ENCODE peak calls at places on chromosomes 7 and 10, in six cellular contexts. J, M, G, H, N and D are unnamed samples. For H3K27me3, the result is how much of the 10 kb centered on the place peaks cover.

GRCh38 chr10:120460191-120460590 is 3.2 kb downstream of the PLPP4 start:
- DNase-seq in J (no peak), M (no peak), G (no peak), H (no peak), N (no peak), D (no peak)

GRCh38 chr7:36192050-36192824 is 39.2 kb downstream of the EEPD1 start:
- DNase-seq in J (no peak), M (no peak), G (peak), H (no peak), N (peak), D (no peak)

GRCh38 chr10:21517134-21517982 is 8.1 kb downstream of the SKIDA1 start:
- DNase-seq in J (no peak), M (no peak), G (no peak), H (no peak), N (peak), D (no peak)

GRCh38 chr10:59698326-59698725 is 11.3 kb downstream of the SLC16A9 start:
- DNase-seq in J (no peak), M (no peak), G (no peak), H (no peak), N (no peak), D (no peak)

GRCh38 chr10:122121059-122121458 is 132.1 kb downstream of the TACC2 start:
- DNase-seq in J (no peak), M (no peak), G (no peak), H (no peak), N (no peak), D (no peak)

GRCh38 chr10:74418285-74418872 is 267.4 kb downstream of the ADK start:
- DNase-seq in J (peak), M (no peak), G (no peak), H (no peak), N (no peak), D (no peak)

GRCh38 chr7:92517626-92518025 is 10.7 kb downstream of the PEX1 start:
- DNase-seq in J (no peak), M (no peak), G (no peak), H (no peak), N (no peak), D (no peak)

GRCh38 chr7:21844742-21845141 is 101.0 kb downstream of the CDCA7L start:
- DNase-seq in J (no peak), M (no peak), G (no peak), H (no peak), N (no peak), D (no peak)

GRCh38 chr7:154255324-154255723 is 203.1 kb downstream of the DPP6 start:
- DNase-seq in J (no peak), M (no peak), G (no peak), H (no peak), N (no peak), D (no peak)

GRCh38 chr7:106736508-106737201 is 75.7 kb upstream of the CCDC71L start:
- DNase-seq in J (no peak), M (peak), G (peak), H (peak), N (no peak), D (peak)

GRCh38 chr10:110725809-110726641 is 81.9 kb downstream of the RBM20 start:
- DNase-seq in J (no peak), M (peak), G (no peak), H (no peak), N (no peak), D (no peak)

GRCh38 chr10:121099601-121100000 is 248.4 kb downstream of the WDR11 start:
- DNase-seq in J (no peak), M (peak), G (no peak), H (no peak), N (no peak), D (no peak)

GRCh38 chr7:131186816-131187215 is 140.9 kb upstream of the MKLN1 start:
- DNase-seq in J (no peak), M (no peak), G (no peak), H (no peak), N (no peak), D (no peak)

GRCh38 chr7:131190581-131190980 is 137.1 kb upstream of the MKLN1 start:
- DNase-seq in J (no peak), M (no peak), G (no peak), H (no peak), N (no peak), D (no peak)

GRCh38 chr7:131188367-131189339 is 139.0 kb upstream of the MKLN1 start:
- DNase-seq in J (no peak), M (peak), G (peak), H (peak), N (peak), D (peak)

GRCh38 chr7:131189488-131189887 is 138.2 kb upstream of the MKLN1 start:
- DNase-seq in J (no peak), M (no peak), G (no peak), H (no peak), N (no peak), D (no peak)

DNA sequence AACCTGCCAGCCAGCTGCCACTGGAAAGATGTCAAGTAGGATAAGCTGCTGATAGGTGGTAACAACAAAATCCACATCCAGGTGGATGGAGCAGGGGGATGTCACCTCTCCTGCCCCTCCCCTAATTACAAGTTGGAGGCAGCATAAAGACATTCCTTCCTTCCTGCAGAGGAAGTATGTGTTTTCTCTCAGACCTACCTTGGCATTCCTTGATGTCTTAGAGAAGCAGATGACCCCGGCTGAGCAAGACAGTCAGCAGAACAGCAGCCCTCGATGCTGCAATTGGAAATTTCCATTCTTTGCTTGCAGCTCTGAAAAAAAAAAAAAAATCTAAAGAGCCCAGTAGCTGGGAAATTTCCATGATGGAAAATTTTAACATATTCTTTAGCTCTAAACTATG is 137.5 kb upstream of the MKLN1 start:
- DNase-seq in J (no peak), M (no peak), G (no peak), H (no peak), N (peak), D (no peak)
- H3K27me3 ChIP-seq in J (under half), M (under half), G (under half), H (under half), N (under half), D (under half)

GRCh38 chr7:157017639-157018327 is 7.3 kb upstream of the MNX1 start:
- DNase-seq in J (no peak), M (peak), G (no peak), H (no peak), N (no peak), D (no peak)
- H3K27me3 ChIP-seq in J (half or more), M (under half), G (half or more), H (under half), N (half or more), D (half or more)

DNA sequence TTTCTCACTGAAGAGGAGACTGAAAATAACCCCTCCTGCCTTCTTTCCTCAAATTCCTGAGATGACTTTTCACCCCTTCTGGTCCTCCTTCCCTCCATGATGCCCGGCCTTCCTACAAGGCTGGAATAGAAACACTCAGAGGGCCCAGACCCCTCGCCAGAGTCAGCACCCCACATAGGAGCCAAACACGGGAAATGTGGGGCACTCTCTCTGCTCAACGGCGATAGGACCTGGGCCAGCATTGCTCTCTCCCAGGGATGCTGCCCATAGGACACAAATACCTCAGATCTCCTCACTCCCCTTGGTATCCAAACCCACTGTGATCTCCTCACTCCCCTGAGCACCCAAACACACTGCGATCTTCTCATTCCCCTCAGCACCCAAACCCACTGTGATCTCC is 7.4 kb downstream of the CFAP46 start:
- DNase-seq in J (no peak), M (no peak), G (no peak), H (no peak), N (no peak), D (no peak)
- H3K27me3 ChIP-seq in J (under half), M (under half), G (under half), H (under half), N (under half), D (under half)

GRCh38 chr10:7523656-7524055 is 112.8 kb upstream of the SFMBT2 start:
- DNase-seq in J (no peak), M (no peak), G (no peak), H (no peak), N (no peak), D (no peak)
- H3K27me3 ChIP-seq in J (under half), M (under half), G (under half), H (under half), N (under half), D (under half)

GRCh38 chr7:128405345-128406146 is 4.2 kb downstream of the IMPDH1 start:
- DNase-seq in J (peak), M (peak), G (no peak), H (peak), N (no peak), D (no peak)
- H3K27me3 ChIP-seq in J (under half), M (under half), G (under half), H (under half), N (under half), D (under half)

GRCh38 chr7:45919947-45920542 is 1.0 kb downstream of the IGFBP3 start:
- DNase-seq in J (no peak), M (no peak), G (no peak), H (no peak), N (no peak), D (no peak)
- H3K27me3 ChIP-seq in J (under half), M (half or more), G (under half), H (under half), N (under half), D (half or more)

GRCh38 chr7:47382200-47382599 is 199.7 kb downstream of the TNS3 start:
- DNase-seq in J (no peak), M (no peak), G (no peak), H (no peak), N (peak), D (no peak)
- H3K27me3 ChIP-seq in J (under half), M (under half), G (under half), H (under half), N (under half), D (under half)